ENCODE peak calls at places on chromosomes 6 and 20, in five cellular contexts. One of them, this sample, is unnamed.
A peak's percentile ranks its signal among the peaks of the same experiment; 100 is the strongest.

GRCh38 chr6:34086558-34086957 is 59.3 kb downstream of the GRM4 start:
- DNase-seq in breast epithelium: no peak
- DNase-seq in K562: no peak
- DNase-seq in upper lobe of left lung: no peak
- DNase-seq in GM23338: no peak
- DNase-seq in this sample: no peak

GRCh38 chr20:14765370-14765701 is 427.9 kb upstream of the FLRT3 start:
- DNase-seq in K562: no peak
- DNase-seq in breast epithelium: no peak
- DNase-seq in upper lobe of left lung: no peak
- DNase-seq in GM23338: no peak
- DNase-seq in this sample: no peak

GRCh38 chr6:40395066-40395697 is 192.0 kb downstream of the LRFN2 start:
- DNase-seq in GM23338: no peak
- DNase-seq in breast epithelium: no peak
- DNase-seq in K562: no peak
- DNase-seq in upper lobe of left lung: no peak
- DNase-seq in this sample: no peak

GRCh38 chr6:10138917-10139316 is 276.0 kb downstream of the TFAP2A start:
- DNase-seq in breast epithelium: no peak
- DNase-seq in GM23338: no peak
- DNase-seq in upper lobe of left lung: no peak
- DNase-seq in K562: no peak
- DNase-seq in this sample: no peak

GRCh38 chr20:49818810-49819209 is 6.2 kb downstream of the SLC9A8 start:
- DNase-seq in breast epithelium: no peak
- DNase-seq in upper lobe of left lung: no peak
- DNase-seq in K562: no peak
- DNase-seq in GM23338: no peak
- DNase-seq in this sample: no peak

GRCh38 chr6:156953125-156953477 is 175.9 kb downstream of the ARID1B start:
- DNase-seq in GM23338: no peak
- DNase-seq in K562: no peak
- DNase-seq in breast epithelium: no peak
- DNase-seq in upper lobe of left lung: no peak
- DNase-seq in this sample: no peak

GRCh38 chr20:21183722-21184121 is 57.8 kb downstream of the KIZ start:
- DNase-seq in breast epithelium: no peak
- DNase-seq in GM23338: no peak
- DNase-seq in upper lobe of left lung: no peak
- DNase-seq in K562: no peak
- DNase-seq in this sample: no peak

GRCh38 chr20:59456342-59457132 is 147.8 kb upstream of the PHACTR3 start:
- DNase-seq in breast epithelium: no peak
- DNase-seq in K562: no peak
- DNase-seq in GM23338: no peak
- DNase-seq in upper lobe of left lung: peak; percentile 68
- DNase-seq in this sample: peak; percentile 58

GRCh38 chr6:127343753-127344659 is 597 bp upstream of the ECHDC1 start:
- DNase-seq in breast epithelium: no peak
- DNase-seq in K562: no peak
- DNase-seq in GM23338: peak; percentile 45
- DNase-seq in upper lobe of left lung: no peak
- DNase-seq in this sample: no peak

GRCh38 chr6:152150196-152150595 is 342.7 kb downstream of the ESR1 start:
- DNase-seq in K562: no peak
- DNase-seq in GM23338: no peak
- DNase-seq in upper lobe of left lung: no peak
- DNase-seq in breast epithelium: no peak
- DNase-seq in this sample: no peak

GRCh38 chr20:35883778-35884540 is 70.3 kb downstream of the SCAND1 start:
- DNase-seq in K562: peak; percentile 62
- DNase-seq in GM23338: peak; percentile 87
- DNase-seq in breast epithelium: peak; percentile 61
- DNase-seq in upper lobe of left lung: no peak
- DNase-seq in this sample: peak; percentile 82

GRCh38 chr6:70834520-70834919 is 122.3 kb downstream of the B3GAT2 start:
- DNase-seq in GM23338: no peak
- DNase-seq in upper lobe of left lung: no peak
- DNase-seq in K562: no peak
- DNase-seq in breast epithelium: no peak
- DNase-seq in this sample: no peak

GRCh38 chr20:50226093-50226974 is 35.7 kb downstream of the CEBPB start:
- DNase-seq in breast epithelium: no peak
- DNase-seq in K562: peak; percentile 27
- DNase-seq in upper lobe of left lung: peak; percentile 76
- DNase-seq in GM23338: no peak
- DNase-seq in this sample: no peak

GRCh38 chr6:14635933-14636599 is 518.5 kb downstream of the CD83 start:
- DNase-seq in upper lobe of left lung: no peak
- DNase-seq in breast epithelium: no peak
- DNase-seq in K562: no peak
- DNase-seq in GM23338: no peak
- DNase-seq in this sample: no peak

GRCh38 chr6:11732036-11732545 is 46.5 kb downstream of the ADTRP start:
- DNase-seq in breast epithelium: peak; percentile 38
- DNase-seq in upper lobe of left lung: no peak
- DNase-seq in GM23338: no peak
- DNase-seq in K562: no peak
- DNase-seq in this sample: peak; percentile 84

GRCh38 chr6:24139639-24140038 is 13.6 kb downstream of the NRSN1 start:
- DNase-seq in K562: no peak
- DNase-seq in GM23338: no peak
- DNase-seq in upper lobe of left lung: no peak
- DNase-seq in breast epithelium: no peak
- DNase-seq in this sample: no peak

GRCh38 chr6:63743691-63744090 is 108.1 kb downstream of the PHF3 start:
- DNase-seq in breast epithelium: no peak
- DNase-seq in upper lobe of left lung: no peak
- DNase-seq in K562: no peak
- DNase-seq in GM23338: no peak
- DNase-seq in this sample: no peak

GRCh38 chr6:51737580-51738360 is 349.6 kb downstream of the PKHD1 start:
- DNase-seq in upper lobe of left lung: peak; percentile 2
- DNase-seq in GM23338: no peak
- DNase-seq in K562: no peak
- DNase-seq in breast epithelium: no peak
- DNase-seq in this sample: no peak

GRCh38 chr6:87277123-87277522 is 45.3 kb upstream of the SMIM8 start:
- DNase-seq in K562: peak; percentile 25
- DNase-seq in breast epithelium: no peak
- DNase-seq in GM23338: no peak
- DNase-seq in upper lobe of left lung: no peak
- DNase-seq in this sample: no peak

GRCh38 chr20:35307666-35308653 is 15.7 kb upstream of the FAM83C start:
- DNase-seq in upper lobe of left lung: peak; percentile 81
- DNase-seq in K562: no peak
- DNase-seq in breast epithelium: peak; percentile 88
- DNase-seq in GM23338: no peak
- DNase-seq in this sample: no peak

GRCh38 chr6:2168480-2168879 is 76.9 kb downstream of the GMDS start:
- DNase-seq in K562: no peak
- DNase-seq in GM23338: no peak
- DNase-seq in breast epithelium: no peak
- DNase-seq in upper lobe of left lung: no peak
- DNase-seq in this sample: no peak

GRCh38 chr6:1424306-1424927 is 35.0 kb downstream of the FOXF2 start:
- DNase-seq in upper lobe of left lung: no peak
- DNase-seq in breast epithelium: no peak
- DNase-seq in GM23338: peak; percentile 84
- DNase-seq in K562: peak; percentile 57
- DNase-seq in this sample: no peak

GRCh38 chr6:66538548-66539135 is 831.6 kb upstream of the EYS start:
- DNase-seq in K562: no peak
- DNase-seq in upper lobe of left lung: no peak
- DNase-seq in GM23338: no peak
- DNase-seq in breast epithelium: no peak
- DNase-seq in this sample: no peak

DNA sequence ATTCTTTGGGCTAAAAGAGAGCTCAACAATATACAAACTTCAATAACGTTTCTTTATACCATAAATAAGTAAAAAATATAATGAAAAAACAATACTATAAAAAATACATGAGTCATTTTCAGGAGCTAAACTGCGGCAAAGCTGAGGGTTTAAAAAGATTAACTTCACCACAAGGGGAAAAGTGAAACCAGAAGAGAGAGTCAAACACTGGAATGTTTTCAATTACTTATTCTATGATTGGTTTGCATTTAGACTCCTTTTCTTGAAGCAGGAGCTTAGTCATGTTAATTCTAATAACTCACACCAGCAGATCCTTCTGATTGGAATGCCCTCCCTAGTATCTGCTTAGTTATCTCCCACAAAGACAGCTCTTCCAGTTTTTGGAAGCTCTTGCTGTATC is 627.3 kb downstream of the UTRN start:
- DNase-seq in K562: no peak
- DNase-seq in GM23338: peak; percentile 10
- DNase-seq in upper lobe of left lung: no peak
- DNase-seq in breast epithelium: no peak
- DNase-seq in this sample: no peak
- H3K4me3 ChIP-seq in K562: no peak overlapping the region
- H3K4me3 ChIP-seq in GM23338: no peak overlapping the region
- H3K4me3 ChIP-seq in upper lobe of left lung: no peak overlapping the region
- H3K4me3 ChIP-seq in breast epithelium: no peak overlapping the region
- H3K4me3 ChIP-seq in this sample: no peak overlapping the region

DNA sequence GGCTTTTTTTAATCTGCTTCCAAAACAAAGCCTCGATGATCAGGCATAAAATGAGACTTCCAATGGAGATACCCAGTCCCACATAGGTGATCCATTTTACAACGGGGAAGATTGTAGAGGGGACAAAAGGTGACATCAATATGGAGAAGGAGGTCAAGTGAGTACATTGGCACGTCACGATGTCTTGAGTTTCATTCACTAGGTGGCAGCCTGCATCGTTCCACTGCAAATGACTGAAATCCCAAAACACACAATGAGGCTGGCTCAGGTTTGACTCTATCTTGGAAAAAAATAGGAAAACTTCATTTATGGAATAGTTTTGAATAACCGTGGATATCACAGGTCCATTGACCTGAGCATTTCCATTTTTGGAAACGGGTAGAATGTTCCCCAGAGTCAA is 32.5 kb downstream of the ADGRF1 start:
- DNase-seq in K562: no peak
- DNase-seq in GM23338: peak; percentile 23
- DNase-seq in breast epithelium: no peak
- DNase-seq in upper lobe of left lung: no peak
- DNase-seq in this sample: no peak
- TF ChIP-seq CTCF in K562: peak; percentile 31
- TF ChIP-seq CTCF in GM23338: no peak
- TF ChIP-seq CTCF in breast epithelium: no peak
- TF ChIP-seq CTCF in upper lobe of left lung: no peak
- TF ChIP-seq CTCF in this sample: no peak

DNA sequence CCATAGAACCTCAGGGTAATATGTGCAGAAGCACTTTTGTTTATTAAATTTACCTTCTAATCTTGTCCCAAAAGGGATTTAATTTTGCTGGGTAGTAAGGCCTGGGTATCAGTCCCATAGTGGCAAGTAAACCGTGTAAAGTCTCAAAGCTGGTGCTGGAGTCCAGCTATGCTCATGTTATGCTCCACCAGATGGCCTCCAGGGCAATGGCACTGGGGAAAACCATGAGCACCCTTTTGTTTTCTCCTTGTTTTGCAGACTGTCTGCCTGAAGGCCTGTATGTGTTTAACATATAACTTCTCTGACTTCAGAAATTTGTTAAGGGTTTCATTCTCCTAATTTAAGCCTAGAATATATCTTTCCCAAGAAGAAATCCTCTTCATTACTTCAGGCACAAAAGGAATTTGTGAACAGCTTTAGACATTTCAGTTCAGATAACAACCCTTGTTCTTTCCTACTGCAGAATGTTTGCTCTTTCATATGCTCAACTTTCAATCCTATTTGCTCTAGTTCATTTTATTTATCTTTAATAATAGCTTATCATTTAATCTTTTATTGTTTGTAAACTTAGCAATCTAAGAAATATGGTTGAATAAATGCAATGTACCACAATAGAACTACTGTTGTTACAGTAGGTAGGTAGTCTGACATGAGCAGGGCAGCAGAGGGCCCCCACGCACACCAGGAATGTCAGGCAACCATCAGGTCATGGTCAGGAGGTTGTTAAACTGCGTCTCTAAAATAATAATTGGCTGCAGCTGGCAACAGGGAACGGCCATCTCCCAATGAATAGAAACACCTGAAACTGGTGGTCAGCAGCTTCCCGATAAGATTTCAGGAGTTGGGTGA is 162.8 kb downstream of the TENT5A start:
- DNase-seq in breast epithelium: no peak
- DNase-seq in GM23338: peak; percentile 5
- DNase-seq in K562: no peak
- DNase-seq in upper lobe of left lung: no peak
- DNase-seq in this sample: no peak
- TF ChIP-seq POLR2AphosphoS5 in breast epithelium: no peak
- TF ChIP-seq POLR2AphosphoS5 in GM23338: no peak
- TF ChIP-seq POLR2AphosphoS5 in K562: no peak
- TF ChIP-seq POLR2AphosphoS5 in upper lobe of left lung: no peak
- TF ChIP-seq POLR2AphosphoS5 in this sample: no peak

GRCh38 chr6:83707829-83708545 is 914 bp downstream of the SNAP91 start:
- DNase-seq in K562: no peak
- DNase-seq in upper lobe of left lung: peak; percentile 63
- DNase-seq in breast epithelium: no peak
- DNase-seq in GM23338: peak; percentile 65
- DNase-seq in this sample: no peak

GRCh38 chr6:83709748-83710050 is 798 bp upstream of the SNAP91 start:
- DNase-seq in upper lobe of left lung: no peak
- DNase-seq in GM23338: no peak
- DNase-seq in breast epithelium: no peak
- DNase-seq in K562: no peak
- DNase-seq in this sample: no peak

GRCh38 chr6:83711958-83712357 is 3.1 kb upstream of the SNAP91 start:
- DNase-seq in K562: no peak
- DNase-seq in breast epithelium: no peak
- DNase-seq in GM23338: no peak
- DNase-seq in upper lobe of left lung: no peak
- DNase-seq in this sample: no peak

GRCh38 chr6:83708546-83708969 is 343 bp downstream of the SNAP91 start:
- DNase-seq in K562: no peak
- DNase-seq in upper lobe of left lung: no peak
- DNase-seq in GM23338: peak; percentile 60
- DNase-seq in breast epithelium: no peak
- DNase-seq in this sample: no peak

DNA sequence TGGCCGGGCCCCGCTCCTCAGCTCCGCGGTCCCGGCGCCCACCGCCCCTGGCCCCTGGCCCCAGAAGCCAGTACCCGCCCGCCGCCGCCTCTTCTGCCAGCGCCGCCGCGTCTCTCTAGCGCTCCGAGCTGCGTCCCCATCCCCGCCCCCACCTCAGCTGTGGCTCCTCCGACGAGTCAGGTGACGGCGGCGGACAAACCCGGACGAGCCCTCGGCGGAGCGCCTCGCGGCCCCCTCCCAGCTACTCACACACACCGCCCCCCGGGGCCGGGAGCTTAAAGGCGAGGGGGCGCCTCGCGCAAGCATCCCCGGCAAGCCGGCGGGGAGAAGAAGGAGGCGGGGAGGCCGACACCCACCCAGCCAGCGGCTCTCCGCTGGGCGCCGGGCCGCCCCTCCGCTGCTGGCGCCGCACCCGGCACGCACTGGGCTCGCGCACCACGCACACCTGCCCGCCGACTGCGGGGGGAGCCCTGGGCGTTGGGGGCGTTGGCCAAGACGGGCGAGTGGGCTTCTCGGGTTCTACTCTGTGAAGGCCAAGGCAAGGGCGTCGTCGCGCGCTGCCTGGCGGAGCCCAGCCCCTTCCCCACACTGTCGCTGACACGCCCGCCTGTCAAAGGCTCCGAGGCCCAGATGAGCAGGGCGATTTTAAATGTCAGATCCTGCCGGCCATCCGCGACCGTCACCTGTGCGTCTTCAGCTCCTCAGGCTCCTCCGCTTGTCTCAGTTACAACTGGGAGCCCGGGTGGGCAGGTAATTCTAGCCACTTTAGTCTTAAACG is at the start of gene SNAP91:
- DNase-seq in GM23338: peak; percentile 90
- DNase-seq in breast epithelium: no peak
- DNase-seq in K562: no peak
- DNase-seq in upper lobe of left lung: peak; percentile 77
- DNase-seq in this sample: peak; percentile 67
- H3K4me3 ChIP-seq in GM23338: peak within 1 kb of the TSS; percentile 81
- H3K4me3 ChIP-seq in breast epithelium: peak within 1 kb of the TSS; percentile 65
- H3K4me3 ChIP-seq in K562: no peak within 1 kb of the TSS
- H3K4me3 ChIP-seq in upper lobe of left lung: peak within 1 kb of the TSS; percentile 52
- H3K4me3 ChIP-seq in this sample: peak within 1 kb of the TSS; percentile 21